ENCODE peak calls at places on chromosome 2, in four cellular contexts. One of them, this sample, is unnamed.

GRCh38 chr2:25340340-25340886 is 1.3 kb downstream of the DNMT3A start:
- DNase-seq in activated CD4-positive, CD25-positive, alpha-beta regulatory T cell treated with anti-CD3 and anti-CD28 coated beads, Interleukin-2, amount 50 U/mL, for 72 hours: no peak
- DNase-seq in left ventricle myocardium inferior: peak; percentile 58
- DNase-seq in NCI-H345: peak; percentile 82
- DNase-seq in this sample: no peak

GRCh38 chr2:28216320-28216719 is 176.3 kb upstream of the FOSL2 start:
- DNase-seq in activated CD4-positive, CD25-positive, alpha-beta regulatory T cell treated with anti-CD3 and anti-CD28 coated beads, Interleukin-2, amount 50 U/mL, for 72 hours: no peak
- DNase-seq in NCI-H345: no peak
- DNase-seq in left ventricle myocardium inferior: no peak
- DNase-seq in this sample: no peak

GRCh38 chr2:95384854-95385569 is 17.5 kb upstream of the FAHD2A start:
- DNase-seq in activated CD4-positive, CD25-positive, alpha-beta regulatory T cell treated with anti-CD3 and anti-CD28 coated beads, Interleukin-2, amount 50 U/mL, for 72 hours: no peak
- DNase-seq in left ventricle myocardium inferior: peak; percentile 43
- DNase-seq in NCI-H345: no peak
- DNase-seq in this sample: no peak

GRCh38 chr2:120667981-120668380 is 67.7 kb upstream of the GLI2 start:
- DNase-seq in left ventricle myocardium inferior: no peak
- DNase-seq in activated CD4-positive, CD25-positive, alpha-beta regulatory T cell treated with anti-CD3 and anti-CD28 coated beads, Interleukin-2, amount 50 U/mL, for 72 hours: no peak
- DNase-seq in NCI-H345: no peak
- DNase-seq in this sample: no peak

GRCh38 chr2:236786786-236787185 is 217.2 kb downstream of the ACKR3 start:
- DNase-seq in left ventricle myocardium inferior: no peak
- DNase-seq in NCI-H345: no peak
- DNase-seq in activated CD4-positive, CD25-positive, alpha-beta regulatory T cell treated with anti-CD3 and anti-CD28 coated beads, Interleukin-2, amount 50 U/mL, for 72 hours: no peak
- DNase-seq in this sample: no peak

GRCh38 chr2:36413218-36413617 is 57.6 kb downstream of the CRIM1 start:
- DNase-seq in left ventricle myocardium inferior: no peak
- DNase-seq in NCI-H345: no peak
- DNase-seq in activated CD4-positive, CD25-positive, alpha-beta regulatory T cell treated with anti-CD3 and anti-CD28 coated beads, Interleukin-2, amount 50 U/mL, for 72 hours: no peak
- DNase-seq in this sample: no peak

GRCh38 chr2:108217211-108217610 is 22.6 kb upstream of the SULT1C3 start:
- DNase-seq in NCI-H345: no peak
- DNase-seq in activated CD4-positive, CD25-positive, alpha-beta regulatory T cell treated with anti-CD3 and anti-CD28 coated beads, Interleukin-2, amount 50 U/mL, for 72 hours: no peak
- DNase-seq in left ventricle myocardium inferior: no peak
- DNase-seq in this sample: no peak

GRCh38 chr2:95526360-95527341 is 42.1 kb upstream of the TRIM43B start:
- DNase-seq in activated CD4-positive, CD25-positive, alpha-beta regulatory T cell treated with anti-CD3 and anti-CD28 coated beads, Interleukin-2, amount 50 U/mL, for 72 hours: peak; percentile 60
- DNase-seq in NCI-H345: peak; percentile 66
- DNase-seq in left ventricle myocardium inferior: peak; percentile 75
- DNase-seq in this sample: peak; percentile 22

GRCh38 chr2:120108049-120108448 is 95.2 kb downstream of the EPB41L5 start:
- DNase-seq in NCI-H345: peak; percentile 35
- DNase-seq in activated CD4-positive, CD25-positive, alpha-beta regulatory T cell treated with anti-CD3 and anti-CD28 coated beads, Interleukin-2, amount 50 U/mL, for 72 hours: no peak
- DNase-seq in left ventricle myocardium inferior: no peak
- DNase-seq in this sample: peak; percentile 39

GRCh38 chr2:15259356-15259756 is 301.8 kb downstream of the NBAS start:
- DNase-seq in NCI-H345: peak; percentile 56
- DNase-seq in activated CD4-positive, CD25-positive, alpha-beta regulatory T cell treated with anti-CD3 and anti-CD28 coated beads, Interleukin-2, amount 50 U/mL, for 72 hours: no peak
- DNase-seq in left ventricle myocardium inferior: no peak
- DNase-seq in this sample: no peak

GRCh38 chr2:127261835-127262234 is 32.1 kb downstream of the ERCC3 start:
- DNase-seq in left ventricle myocardium inferior: no peak
- DNase-seq in activated CD4-positive, CD25-positive, alpha-beta regulatory T cell treated with anti-CD3 and anti-CD28 coated beads, Interleukin-2, amount 50 U/mL, for 72 hours: no peak
- DNase-seq in NCI-H345: no peak
- DNase-seq in this sample: no peak

GRCh38 chr2:3635171-3636008 is 22.6 kb upstream of the ALLC start:
- DNase-seq in activated CD4-positive, CD25-positive, alpha-beta regulatory T cell treated with anti-CD3 and anti-CD28 coated beads, Interleukin-2, amount 50 U/mL, for 72 hours: peak; percentile 9
- DNase-seq in NCI-H345: no peak
- DNase-seq in left ventricle myocardium inferior: no peak
- DNase-seq in this sample: no peak

GRCh38 chr2:105640241-105640640 is 104.5 kb upstream of the NCK2 start:
- DNase-seq in activated CD4-positive, CD25-positive, alpha-beta regulatory T cell treated with anti-CD3 and anti-CD28 coated beads, Interleukin-2, amount 50 U/mL, for 72 hours: no peak
- DNase-seq in NCI-H345: no peak
- DNase-seq in left ventricle myocardium inferior: no peak
- DNase-seq in this sample: no peak

GRCh38 chr2:172986040-172986439 is 89.6 kb upstream of the MAP3K20 start:
- DNase-seq in left ventricle myocardium inferior: no peak
- DNase-seq in activated CD4-positive, CD25-positive, alpha-beta regulatory T cell treated with anti-CD3 and anti-CD28 coated beads, Interleukin-2, amount 50 U/mL, for 72 hours: no peak
- DNase-seq in NCI-H345: no peak
- DNase-seq in this sample: no peak